ENCODE peak calls at places on chromosome 5, in eight cellular contexts. F is ovary, S is occipital lobe, R is MV-4-11, E is hypothalamus, L is LoVo, K is AG08396, Q is fibroblast of mammary gland. D is an unnamed sample.

GRCh38 chr5:172853355-172853975 is 19.4 kb downstream of the ERGIC1 start:
- DNase-seq in F (no peak), S (no peak), R (no peak), E (no peak), L (no peak), K (no peak), Q (peak; percentile 58), D (peak; percentile 26)

GRCh38 chr5:135632806-135633205 is 54.0 kb upstream of the CXCL14 start:
- DNase-seq in F (no peak), S (no peak), R (no peak), E (no peak), L (no peak), K (no peak), Q (no peak), D (peak; percentile 1)

GRCh38 chr5:102866315-102866693 is 111.2 kb downstream of the PAM start:
- DNase-seq in F (no peak), S (no peak), R (no peak), E (no peak), L (no peak), K (no peak), Q (peak; percentile 28), D (no peak)

GRCh38 chr5:84383296-84383815 is 1.3 kb downstream of the EDIL3 start:
- DNase-seq in F (no peak), S (no peak), R (no peak), E (no peak), L (no peak), K (no peak), Q (no peak), D (peak; percentile 42)

GRCh38 chr5:150164211-150164610 is 2.4 kb upstream of the CDX1 start:
- DNase-seq in F (no peak), S (no peak), R (no peak), E (no peak), L (no peak), K (no peak), Q (no peak), D (no peak)

GRCh38 chr5:108251350-108251749 is 130.5 kb downstream of the FBXL17 start:
- DNase-seq in F (no peak), S (no peak), R (no peak), E (no peak), L (no peak), K (no peak), Q (no peak), D (no peak)

GRCh38 chr5:102933721-102934459 is 178.8 kb downstream of the PAM start:
- DNase-seq in F (no peak), S (no peak), R (no peak), E (no peak), L (no peak), K (no peak), Q (no peak), D (no peak)

GRCh38 chr5:102971693-102972293 is 148.1 kb downstream of the GIN1 start:
- DNase-seq in F (no peak), S (no peak), R (peak; percentile 29), E (no peak), L (peak; percentile 15), K (peak; percentile 23), Q (peak; percentile 61), D (no peak)

GRCh38 chr5:134088994-134089560 is 25.4 kb upstream of the TCF7 start:
- DNase-seq in F (no peak), S (no peak), R (no peak), E (no peak), L (no peak), K (no peak), Q (no peak), D (no peak)

GRCh38 chr5:3886521-3887461 is 291.2 kb downstream of the IRX1 start:
- DNase-seq in F (no peak), S (no peak), R (no peak), E (no peak), L (no peak), K (no peak), Q (no peak), D (no peak)

GRCh38 chr5:139955616-139956283 is 87.3 kb downstream of the NRG2 start:
- DNase-seq in F (no peak), S (no peak), R (no peak), E (no peak), L (no peak), K (no peak), Q (no peak), D (no peak)

GRCh38 chr5:5306696-5307095 is 115.8 kb upstream of the ICE1 start:
- DNase-seq in F (no peak), S (peak; percentile 32), R (no peak), E (no peak), L (no peak), K (no peak), Q (peak; percentile 67), D (no peak)

GRCh38 chr5:90131734-90132133 is 277.8 kb downstream of the CETN3 start:
- DNase-seq in F (no peak), S (no peak), R (peak; percentile 83), E (no peak), L (no peak), K (no peak), Q (no peak), D (no peak)

GRCh38 chr5:10633271-10634049 is 69.6 kb downstream of the ANKRD33B start:
- DNase-seq in F (no peak), S (no peak), R (no peak), E (no peak), L (no peak), K (no peak), Q (no peak), D (no peak)

GRCh38 chr5:88438006-88438405 is 169.4 kb upstream of the TMEM161B start:
- DNase-seq in F (no peak), S (no peak), R (no peak), E (no peak), L (no peak), K (peak; percentile 4), Q (no peak), D (no peak)

GRCh38 chr5:11390369-11390768 is 513.9 kb downstream of the CTNND2 start:
- DNase-seq in F (no peak), S (no peak), R (no peak), E (peak; percentile 30), L (no peak), K (no peak), Q (peak; percentile 78), D (no peak)

GRCh38 chr5:6675784-6676499 is 37.3 kb upstream of the TENT4A start:
- DNase-seq in F (no peak), S (no peak), R (peak; percentile 7), E (no peak), L (no peak), K (no peak), Q (peak; percentile 2), D (no peak)

GRCh38 chr5:99544326-99544725 is 615.5 kb upstream of the CHD1 start:
- DNase-seq in F (no peak), S (no peak), R (no peak), E (no peak), L (no peak), K (no peak), Q (no peak), D (no peak)

GRCh38 chr5:168117469-168117868 is 174.0 kb upstream of the WWC1 start:
- DNase-seq in F (no peak), S (no peak), R (no peak), E (no peak), L (no peak), K (no peak), Q (no peak), D (no peak)

GRCh38 chr5:157740211-157740610 is 3.3 kb upstream of the LSM11 start:
- DNase-seq in F (no peak), S (no peak), R (no peak), E (no peak), L (no peak), K (peak; percentile 28), Q (no peak), D (no peak)

GRCh38 chr5:9335754-9336495 is 209.9 kb downstream of the SEMA5A start:
- DNase-seq in F (no peak), S (no peak), R (no peak), E (no peak), L (no peak), K (no peak), Q (peak; percentile 41), D (no peak)

GRCh38 chr5:50745221-50745620 is 78.8 kb downstream of the PARP8 start:
- DNase-seq in F (no peak), S (no peak), R (no peak), E (no peak), L (no peak), K (no peak), Q (no peak), D (no peak)

GRCh38 chr5:138536665-138537315 is 6.2 kb downstream of the ETF1 start:
- DNase-seq in F (no peak), S (no peak), R (no peak), E (no peak), L (no peak), K (peak; percentile 16), Q (peak; percentile 33), D (no peak)

GRCh38 chr5:139638090-139638735 is 9.9 kb upstream of the CXXC5 start:
- DNase-seq in F (peak; percentile 74), S (peak; percentile 73), R (peak; percentile 35), E (peak; percentile 76), L (no peak), K (peak; percentile 86), Q (peak; percentile 75), D (peak; percentile 85)

GRCh38 chr5:132065951-132066701 is 5.7 kb downstream of the IL3 start:
- DNase-seq in F (no peak), S (no peak), R (no peak), E (no peak), L (no peak), K (no peak), Q (no peak), D (no peak)

GRCh38 chr5:33336911-33337620 is 103.7 kb upstream of the TARS1 start:
- DNase-seq in F (no peak), S (no peak), R (no peak), E (no peak), L (no peak), K (no peak), Q (peak; percentile 83), D (no peak)

GRCh38 chr5:124648902-124649467 is 97.5 kb downstream of the ZNF608 start:
- DNase-seq in F (no peak), S (no peak), R (no peak), E (no peak), L (no peak), K (no peak), Q (no peak), D (no peak)